ENCODE peak calls at places on chromosomes 7 and 10, in nine cellular contexts. X, J, H, M, N, Z, Q, P and R are unnamed samples.

GRCh38 chr7:30870821-30871518 is 40.7 kb upstream of the AQP1 start:
- DNase-seq in X (no peak), J (no peak), H (no peak), M (no peak), N (no peak), Z (no peak), Q (no peak), P (no peak), R (no peak)

GRCh38 chr7:105990726-105991465 is 27.8 kb downstream of the CDHR3 start:
- DNase-seq in X (no peak), J (no peak), H (no peak), M (peak; percentile 77), N (no peak), Z (no peak), Q (no peak), P (no peak), R (no peak)

GRCh38 chr10:96276831-96277230 is 5.5 kb upstream of the BLNK start:
- DNase-seq in X (no peak), J (no peak), H (no peak), M (no peak), N (no peak), Z (no peak), Q (no peak), P (no peak), R (no peak)

GRCh38 chr10:112811741-112812551 is 138.1 kb upstream of the TCF7L2 start:
- DNase-seq in X (no peak), J (peak; percentile 96), H (peak; percentile 93), M (no peak), N (no peak), Z (no peak), Q (peak; percentile 96), P (no peak), R (no peak)

GRCh38 chr7:81236560-81236959 is 317.7 kb upstream of the SEMA3C start:
- DNase-seq in X (no peak), J (no peak), H (no peak), M (no peak), N (no peak), Z (no peak), Q (no peak), P (no peak), R (no peak)

GRCh38 chr10:75029420-75029819 is 82.0 kb upstream of the SAMD8 start:
- DNase-seq in X (no peak), J (no peak), H (no peak), M (no peak), N (no peak), Z (no peak), Q (no peak), P (no peak), R (no peak)

GRCh38 chr10:27558612-27559020 is 54.5 kb downstream of the RAB18 start:
- DNase-seq in X (peak; percentile 59), J (peak; percentile 47), H (peak; percentile 10), M (no peak), N (peak; percentile 52), Z (no peak), Q (peak; percentile 67), P (peak; percentile 55), R (peak; percentile 14)

GRCh38 chr10:108427081-108427480 is 1262.6 kb upstream of the SORCS1 start:
- DNase-seq in X (no peak), J (no peak), H (no peak), M (no peak), N (no peak), Z (no peak), Q (no peak), P (no peak), R (no peak)

GRCh38 chr7:74306737-74307469 is 17.7 kb downstream of the CLIP2 start:
- DNase-seq in X (peak; percentile 41), J (peak; percentile 66), H (peak; percentile 55), M (no peak), N (no peak), Z (no peak), Q (no peak), P (no peak), R (no peak)

GRCh38 chr10:55519264-55519663 is 718.2 kb upstream of the PCDH15 start:
- DNase-seq in X (no peak), J (no peak), H (no peak), M (no peak), N (no peak), Z (no peak), Q (no peak), P (no peak), R (no peak)

GRCh38 chr10:6279540-6280267 is 77.0 kb downstream of the PFKFB3 start:
- DNase-seq in X (no peak), J (peak; percentile 99), H (peak; percentile 88), M (no peak), N (no peak), Z (no peak), Q (peak; percentile 98), P (no peak), R (no peak)

GRCh38 chr7:43758029-43758860 is at the start of gene BLVRA:
- DNase-seq in X (peak; percentile 93), J (peak; percentile 47), H (no peak), M (no peak), N (no peak), Z (peak; percentile 53), Q (peak; percentile 38), P (peak; percentile 43), R (peak; percentile 64)

GRCh38 chr10:24811906-24812305 is 88.2 kb upstream of the ARHGAP21 start:
- DNase-seq in X (no peak), J (no peak), H (no peak), M (no peak), N (no peak), Z (no peak), Q (no peak), P (no peak), R (no peak)

GRCh38 chr7:113289140-113289740 is 170.9 kb upstream of the SMIM30 start:
- DNase-seq in X (peak; percentile 44), J (peak; percentile 10), H (no peak), M (peak; percentile 33), N (peak; percentile 59), Z (no peak), Q (peak; percentile 35), P (peak; percentile 80), R (no peak)

GRCh38 chr10:57696641-57697040 is 571.1 kb downstream of the IPMK start:
- DNase-seq in X (no peak), J (peak; percentile 51), H (peak; percentile 72), M (no peak), N (no peak), Z (no peak), Q (peak; percentile 81), P (no peak), R (no peak)

GRCh38 chr10:46518028-46518725 is 38.3 kb downstream of the GPRIN2 start:
- DNase-seq in X (no peak), J (no peak), H (no peak), M (no peak), N (no peak), Z (no peak), Q (no peak), P (no peak), R (no peak)

GRCh38 chr10:60513281-60513680 is 123.6 kb upstream of the ANK3 start:
- DNase-seq in X (no peak), J (no peak), H (no peak), M (no peak), N (no peak), Z (no peak), Q (no peak), P (peak; percentile 14), R (no peak)

GRCh38 chr7:80879849-80880248 is 39.0 kb downstream of the SEMA3C start:
- DNase-seq in X (no peak), J (no peak), H (no peak), M (no peak), N (no peak), Z (no peak), Q (no peak), P (no peak), R (no peak)

GRCh38 chr7:18958627-18959026 is 158.8 kb downstream of the TWIST1 start:
- DNase-seq in X (no peak), J (no peak), H (no peak), M (no peak), N (no peak), Z (no peak), Q (no peak), P (no peak), R (no peak)

GRCh38 chr10:78543026-78543748 is 509.5 kb downstream of the RPS24 start:
- DNase-seq in X (no peak), J (no peak), H (no peak), M (no peak), N (no peak), Z (no peak), Q (no peak), P (no peak), R (no peak)

GRCh38 chr10:112330154-112330553 is 43.8 kb upstream of the ACSL5 start:
- DNase-seq in X (no peak), J (no peak), H (no peak), M (no peak), N (no peak), Z (no peak), Q (no peak), P (no peak), R (no peak)

GRCh38 chr10:76244061-76244686 is 812.8 kb downstream of the LRMDA start:
- DNase-seq in X (no peak), J (no peak), H (no peak), M (no peak), N (no peak), Z (no peak), Q (no peak), P (no peak), R (no peak)

GRCh38 chr10:124592101-124592500 is 130.5 kb downstream of the LHPP start:
- DNase-seq in X (no peak), J (no peak), H (no peak), M (no peak), N (no peak), Z (no peak), Q (no peak), P (no peak), R (no peak)

GRCh38 chr10:121307411-121307980 is 290.7 kb downstream of the FGFR2 start:
- DNase-seq in X (no peak), J (no peak), H (no peak), M (no peak), N (no peak), Z (no peak), Q (no peak), P (no peak), R (no peak)

GRCh38 chr7:115435178-115435577 is 513.3 kb downstream of the MDFIC start:
- DNase-seq in X (no peak), J (no peak), H (no peak), M (no peak), N (no peak), Z (no peak), Q (no peak), P (no peak), R (no peak)

GRCh38 chr7:158957921-158958471 is 101.6 kb downstream of the DYNC2I1 start:
- DNase-seq in X (peak; percentile 56), J (no peak), H (no peak), M (peak; percentile 29), N (no peak), Z (peak; percentile 12), Q (no peak), P (no peak), R (peak; percentile 48)

GRCh38 chr7:111112439-111112838 is 21.5 kb downstream of the LRRN3 start:
- DNase-seq in X (no peak), J (no peak), H (no peak), M (no peak), N (no peak), Z (no peak), Q (no peak), P (no peak), R (no peak)

GRCh38 chr7:784971-785370 is 47.3 kb upstream of the SUN1 start:
- DNase-seq in X (no peak), J (no peak), H (no peak), M (no peak), N (no peak), Z (no peak), Q (no peak), P (no peak), R (no peak)